ENCODE peak calls at places on chromosomes 6 and 20, in nine cellular contexts. L, I, W, Z, O, H, F, C and V are unnamed samples.

GRCh38 chr6:19713411-19713810 is 123.8 kb upstream of the ID4 start:
- DNase-seq in H (peak), O (no peak), W (no peak), F (no peak), I (no peak), C (no peak), L (no peak), Z (peak), V (no peak)

GRCh38 chr6:47308674-47309325 is 905 bp downstream of the TNFRSF21 start:
- DNase-seq in H (peak), C (no peak), Z (peak), I (peak), W (no peak), F (peak), O (peak), L (no peak), V (no peak)

GRCh38 chr6:16505711-16506362 is 255.4 kb downstream of the ATXN1 start:
- DNase-seq in O (no peak), L (no peak), H (peak), Z (peak), C (no peak), W (no peak), F (peak), I (peak), V (no peak)

GRCh38 chr6:19438566-19439353 is 398.4 kb upstream of the ID4 start:
- DNase-seq in H (no peak), O (no peak), Z (no peak), C (no peak), L (no peak), F (no peak), I (no peak), W (no peak), V (no peak)

GRCh38 chr20:49276895-49277785 is 717 bp downstream of the ZNFX1 start:
- DNase-seq in C (peak), L (no peak), I (no peak), O (peak), Z (no peak), W (peak), H (no peak), F (peak), V (peak)

GRCh38 chr20:25256226-25256859 is 8.5 kb downstream of the PYGB start:
- DNase-seq in I (peak), O (peak), H (peak), W (no peak), L (no peak), C (no peak), F (no peak), Z (no peak), V (no peak)

GRCh38 chr20:19341348-19342053 is 129.1 kb downstream of the SLC24A3 start:
- DNase-seq in I (no peak), C (no peak), O (no peak), Z (no peak), H (no peak), W (no peak), F (no peak), L (no peak), V (no peak)

GRCh38 chr20:584375-585301 is 25.5 kb downstream of the TCF15 start:
- DNase-seq in H (no peak), L (no peak), F (no peak), C (no peak), W (no peak), I (no peak), O (no peak), Z (no peak), V (no peak)

GRCh38 chr6:32432050-32432450 is 7.6 kb upstream of the HLA-DRA start:
- DNase-seq in H (peak), C (no peak), W (no peak), O (no peak), Z (peak), L (no peak), I (peak), F (no peak), V (no peak)

DNA sequence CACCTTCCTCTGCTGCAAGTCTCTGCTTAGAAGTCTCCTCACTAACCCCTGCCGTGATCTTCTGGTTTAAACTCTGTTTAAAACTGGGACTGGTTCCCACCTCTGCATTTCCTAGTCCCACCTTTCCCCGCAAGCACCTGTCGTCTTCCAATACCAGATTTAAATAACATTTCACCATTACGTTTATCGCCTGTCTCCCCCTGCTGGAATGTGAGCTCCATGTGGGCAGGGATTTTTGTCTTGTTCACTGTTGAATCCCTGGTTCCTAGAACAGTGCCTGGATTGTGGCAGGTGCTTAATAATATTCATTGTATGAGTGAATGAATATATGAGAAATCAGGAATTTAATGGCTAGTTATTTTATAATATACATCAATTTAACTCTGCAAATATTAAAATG is 2.7 kb downstream of the GUCA1A start:
- DNase-seq in F (no peak), I (no peak), H (peak), O (no peak), W (no peak), L (no peak), C (no peak), Z (no peak), V (no peak)
- TF ChIP-seq CTCF in F (no peak), I (peak), H (peak), O (peak), W (no peak), L (no peak), C (no peak), Z (peak), V (no peak)

GRCh38 chr6:8073758-8074157 is 9.6 kb upstream of the BLOC1S5 start:
- DNase-seq in O (no peak), H (no peak), Z (no peak), F (no peak), C (no peak), I (no peak), L (no peak), W (no peak), V (no peak)
- TF ChIP-seq CTCF in O (no peak), H (no peak), Z (no peak), F (no peak), C (no peak), I (no peak), L (no peak), W (no peak), V (no peak)

GRCh38 chr20:57335392-57335791 is 5.8 kb downstream of the SPO11 start:
- DNase-seq in H (no peak), L (no peak), I (no peak), F (no peak), W (no peak), Z (no peak), O (no peak), C (no peak), V (no peak)
- TF ChIP-seq CTCF in H (no peak), L (no peak), I (no peak), F (no peak), W (no peak), Z (no peak), O (no peak), C (no peak), V (no peak)

DNA sequence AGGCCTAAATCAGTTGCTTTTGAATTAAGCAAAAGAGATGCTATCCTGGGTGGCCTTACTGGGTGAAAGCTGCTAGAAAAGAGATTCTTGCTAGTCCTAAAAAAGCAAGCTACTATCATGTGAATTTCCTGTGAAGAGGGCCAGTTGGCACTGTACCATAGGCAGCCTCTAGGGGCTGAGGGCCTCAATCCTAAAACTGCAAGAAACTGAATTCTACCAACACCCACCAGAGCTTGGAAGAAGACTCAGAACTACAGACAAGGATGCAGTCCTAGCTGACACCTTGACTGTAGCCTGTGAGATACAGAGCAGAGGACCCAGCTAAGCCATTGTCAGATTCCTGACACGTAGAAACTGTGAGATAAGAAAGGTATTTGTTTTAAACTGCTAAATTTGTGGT is 24.5 kb downstream of the CLIC5 start:
- DNase-seq in O (no peak), W (no peak), L (no peak), F (no peak), Z (no peak), I (no peak), C (no peak), H (no peak), V (no peak)
- TF ChIP-seq CTCF in O (no peak), W (peak), L (no peak), F (no peak), Z (no peak), I (peak), C (no peak), H (no peak), V (no peak)

GRCh38 chr6:75693534-75693933 is 55.5 kb upstream of the MYO6 start:
- DNase-seq in F (no peak), C (no peak), O (no peak), Z (peak), I (peak), W (no peak), L (no peak), H (peak), V (no peak)
- TF ChIP-seq CTCF in F (no peak), C (no peak), O (peak), Z (peak), I (peak), W (no peak), L (no peak), H (no peak), V (no peak)

DNA sequence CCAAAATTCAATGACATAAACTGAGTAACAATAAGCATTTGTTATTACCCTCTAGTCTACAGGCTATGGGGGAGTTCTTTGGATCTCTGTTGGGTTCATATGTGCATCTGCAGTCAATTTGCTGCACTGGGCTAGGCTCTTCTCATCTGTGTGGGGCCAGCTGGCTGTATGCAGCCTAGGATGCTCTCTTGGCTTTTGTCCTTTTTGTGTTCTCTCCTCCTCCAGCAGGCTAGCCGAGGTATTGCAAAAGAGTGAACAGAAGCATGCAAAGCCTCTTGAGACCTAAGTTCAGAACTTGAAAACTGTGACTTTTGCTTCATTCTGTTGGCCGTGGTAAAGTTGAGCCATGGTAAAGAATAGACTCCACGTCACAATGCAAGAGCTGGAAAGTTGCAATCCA is 62.8 kb upstream of the FOXO3 start:
- DNase-seq in O (peak), I (peak), L (no peak), Z (peak), H (peak), F (no peak), W (no peak), C (peak), V (no peak)
- TF ChIP-seq CTCF in O (peak), I (peak), L (no peak), Z (peak), H (peak), F (no peak), W (no peak), C (peak), V (no peak)

GRCh38 chr6:18387061-18387721 is at the start of gene RNF144B:
- DNase-seq in C (peak), Z (peak), W (peak), L (peak), I (peak), O (peak), H (peak), F (peak), V (peak)
- TF ChIP-seq CTCF in C (no peak), Z (no peak), W (no peak), L (no peak), I (no peak), O (no peak), H (no peak), F (no peak), V (no peak)

GRCh38 chr6:130749402-130749801 is 77.8 kb upstream of the SMLR1 start:
- DNase-seq in I (no peak), O (no peak), W (no peak), H (no peak), Z (no peak), L (no peak), C (no peak), F (no peak), V (no peak)
- TF ChIP-seq CTCF in I (no peak), O (no peak), W (no peak), H (no peak), Z (no peak), L (no peak), C (no peak), F (no peak), V (no peak)

GRCh38 chr6:36893976-36894932 is 8.5 kb downstream of the C6orf89 start:
- DNase-seq in C (no peak), W (no peak), L (no peak), Z (no peak), F (no peak), H (no peak), I (no peak), O (no peak), V (no peak)

DNA sequence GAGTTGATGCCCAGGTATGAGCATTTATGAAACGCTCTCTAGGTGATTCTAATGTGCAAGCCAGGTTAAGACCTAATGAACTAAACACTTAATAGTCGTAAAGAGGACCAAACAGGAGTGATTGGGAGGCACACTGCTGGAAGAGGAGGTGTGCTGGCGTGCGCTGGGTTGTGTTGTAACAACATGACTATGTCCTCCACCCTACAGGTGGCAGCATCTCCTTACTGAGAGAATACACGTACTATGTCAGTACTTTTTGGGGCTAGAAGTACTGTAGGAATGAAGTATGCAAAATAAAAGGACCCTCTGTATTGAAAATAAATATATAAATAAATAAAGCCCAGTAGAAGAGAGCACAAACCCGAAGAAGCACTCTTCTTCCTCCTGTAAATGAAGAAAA is 11.9 kb downstream of the C6orf89 start:
- DNase-seq in F (no peak), I (peak), C (no peak), Z (peak), L (no peak), O (peak), W (no peak), H (no peak), V (no peak)
- TF ChIP-seq CTCF in F (no peak), I (peak), C (no peak), Z (peak), L (no peak), O (peak), W (peak), H (no peak), V (no peak)